ENCODE peak calls at places on chromosomes 6 and 20, in five cellular contexts. I is mesothelial cell of epicardium, A is GM20000, G is upper lobe of right lung, F is cardiac muscle cell. Z is an unnamed sample.
A peak's percentile ranks its signal among the peaks of the same experiment; 100 is the strongest.

GRCh38 chr6:137417411-137417810 is 76.8 kb downstream of the OLIG3 start:
- DNase-seq in I (no peak), A (no peak), G (no peak), F (peak; percentile 25), Z (no peak)

GRCh38 chr20:4866429-4866828 is 134.9 kb downstream of the SLC23A2 start:
- DNase-seq in I (no peak), A (no peak), G (no peak), F (no peak), Z (no peak)

GRCh38 chr6:101445527-101445926 is 52.0 kb downstream of the GRIK2 start:
- DNase-seq in I (no peak), A (no peak), G (no peak), F (no peak), Z (no peak)

GRCh38 chr6:136734977-136735376 is 57.3 kb downstream of the MAP3K5 start:
- DNase-seq in I (no peak), A (no peak), G (no peak), F (no peak), Z (no peak)

GRCh38 chr20:53937330-53937729 is 133.1 kb downstream of the BCAS1 start:
- DNase-seq in I (no peak), A (no peak), G (no peak), F (peak; percentile 51), Z (no peak)

GRCh38 chr6:106546322-106547052 is 82.8 kb downstream of the RTN4IP1 start:
- DNase-seq in I (no peak), A (no peak), G (no peak), F (peak; percentile 69), Z (no peak)

GRCh38 chr20:25024171-25024570 is 31.6 kb upstream of the APMAP start:
- DNase-seq in I (no peak), A (no peak), G (peak; percentile 39), F (no peak), Z (no peak)

GRCh38 chr6:158910484-158911075 is 89.4 kb downstream of the RSPH3 start:
- DNase-seq in I (no peak), A (peak; percentile 75), G (no peak), F (no peak), Z (peak; percentile 67)

GRCh38 chr20:33561981-33562601 is 72.2 kb downstream of the CBFA2T2 start:
- DNase-seq in I (no peak), A (no peak), G (no peak), F (peak; percentile 94), Z (no peak)

DNA sequence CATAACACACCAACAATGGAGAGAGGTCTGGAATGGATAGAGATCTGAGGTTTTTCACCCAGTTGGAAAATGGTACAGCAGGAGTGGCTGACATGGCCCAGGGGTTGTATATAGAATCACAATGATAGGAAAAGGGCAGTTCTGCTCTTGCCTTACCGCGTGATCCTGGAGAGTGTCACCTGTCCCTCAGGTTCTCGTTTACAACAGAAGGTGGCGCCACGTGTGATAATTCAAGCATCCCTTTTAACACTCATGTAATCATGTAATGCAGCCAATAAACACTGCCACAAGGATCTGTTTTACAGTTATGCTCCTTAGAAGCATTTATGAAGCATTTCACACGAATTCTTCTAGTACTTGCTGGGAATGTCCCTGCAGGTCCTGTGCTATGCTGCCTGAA is 12.9 kb upstream of the WFDC2 start:
- DNase-seq in I (no peak), A (peak; percentile 43), G (no peak), F (peak; percentile 17), Z (no peak)
- TF ChIP-seq CTCF in I (peak; percentile 16), A (peak; percentile 46), G (peak; percentile 26), F (peak; percentile 15), Z (peak; percentile 52)

GRCh38 chr20:64083380-64084208 is 604 bp downstream of the LKAAEAR1 start:
- DNase-seq in I (peak; percentile 68), A (peak; percentile 88), G (peak; percentile 89), F (peak; percentile 82), Z (peak; percentile 88)
- TF ChIP-seq CTCF in I (peak; percentile 25), A (peak; percentile 88), G (peak; percentile 63), F (peak; percentile 59), Z (peak; percentile 91)

GRCh38 chr6:169097336-169098052 is 156.2 kb downstream of the THBS2 start:
- DNase-seq in I (no peak), A (no peak), G (no peak), F (peak; percentile 96), Z (no peak)

GRCh38 chr6:169101036-169101805 is 152.4 kb downstream of the THBS2 start:
- DNase-seq in I (no peak), A (no peak), G (no peak), F (no peak), Z (no peak)

GRCh38 chr6:169101981-169102380 is 151.7 kb downstream of the THBS2 start:
- DNase-seq in I (no peak), A (no peak), G (no peak), F (peak; percentile 8), Z (no peak)

GRCh38 chr6:169098136-169098535 is 155.5 kb downstream of the THBS2 start:
- DNase-seq in I (no peak), A (no peak), G (no peak), F (no peak), Z (no peak)

GRCh38 chr6:169099411-169100202 is 154.0 kb downstream of the THBS2 start:
- DNase-seq in I (no peak), A (no peak), G (no peak), F (peak; percentile 43), Z (no peak)
- TF ChIP-seq CTCF in I (no peak), A (no peak), G (no peak), F (no peak), Z (no peak)

DNA sequence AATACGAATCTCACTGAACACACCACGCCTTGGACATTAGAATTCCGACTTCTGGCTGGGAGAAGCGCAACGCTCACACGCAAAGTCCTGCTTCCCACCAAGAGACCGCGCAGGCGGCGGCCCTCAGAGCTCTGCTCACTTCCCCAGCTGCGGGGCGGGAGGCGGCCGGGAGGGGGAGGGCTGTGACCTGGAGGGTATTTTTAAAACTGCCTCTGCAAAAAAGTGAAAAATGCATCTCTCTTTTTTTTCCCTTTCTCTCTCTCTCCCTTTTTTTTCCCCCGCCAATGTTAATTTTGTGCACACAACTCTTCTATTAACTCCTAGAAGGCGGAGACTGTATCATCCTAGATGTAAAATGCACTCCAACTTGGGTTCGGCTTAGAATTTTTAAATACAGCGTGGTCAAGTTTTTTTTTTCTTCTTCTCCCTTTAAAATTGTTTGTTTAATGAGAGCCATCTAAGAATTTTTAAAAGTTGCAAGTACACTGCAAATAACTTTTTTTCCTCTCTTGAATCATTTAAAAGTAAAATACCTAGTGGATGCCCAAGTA is 66.4 kb downstream of the STX11 start:
- DNase-seq in I (no peak), A (peak; percentile 77), G (peak; percentile 90), F (no peak), Z (peak; percentile 78)
- TF ChIP-seq CTCF in I (no peak), A (no peak), G (peak; percentile 3), F (no peak), Z (peak; percentile 8)

Z was measured in GM13977.